ENCODE peak calls at places on chromosomes 16 and 17, in eight cellular contexts. U is mammary epithelial cell, V is BE2C, R is uterus, W is PC-3, L is astrocyte, F is testis, Q is neural progenitor cell. S is an unnamed sample.

GRCh38 chr16:47753620-47754019 is 292.5 kb downstream of the PHKB start:
- DNase-seq in L (no peak), F (no peak), Q (no peak), U (no peak), W (no peak), V (no peak), R (no peak), S (no peak)

GRCh38 chr17:68004201-68004600 is 7.9 kb upstream of the C17orf58 start:
- DNase-seq in V (no peak), F (no peak), R (no peak), Q (no peak), L (no peak), W (no peak), U (no peak), S (no peak)

GRCh38 chr17:1999557-2000251 is 25.4 kb downstream of the RTN4RL1 start:
- DNase-seq in R (no peak), V (peak), F (peak), W (peak), L (no peak), Q (peak), U (no peak), S (peak)

GRCh38 chr16:24544640-24545039 is 5.3 kb downstream of the RBBP6 start:
- DNase-seq in R (no peak), V (no peak), F (no peak), L (peak), U (no peak), Q (no peak), W (no peak), S (no peak)

GRCh38 chr16:3610698-3611144 is 685 bp downstream of the SLX4 start:
- DNase-seq in V (no peak), U (peak), Q (no peak), L (no peak), F (no peak), W (no peak), R (no peak), S (peak)

GRCh38 chr17:63039342-63039741 is 73.3 kb downstream of the TANC2 start:
- DNase-seq in L (no peak), R (no peak), U (no peak), Q (no peak), W (peak), V (peak), F (no peak), S (no peak)

GRCh38 chr16:70726869-70727494 is 41.1 kb upstream of the MTSS2 start:
- DNase-seq in R (peak), L (no peak), W (no peak), U (no peak), V (no peak), F (no peak), Q (no peak), S (no peak)

GRCh38 chr16:3726021-3726687 is 8.8 kb upstream of the TRAP1 start:
- DNase-seq in Q (no peak), F (no peak), W (no peak), V (no peak), R (no peak), U (no peak), L (no peak), S (no peak)

GRCh38 chr16:86869288-86870022 is 291.1 kb downstream of the FOXL1 start:
- DNase-seq in W (no peak), R (no peak), U (no peak), F (peak), L (no peak), Q (no peak), V (no peak), S (no peak)

GRCh38 chr17:64572682-64573154 is 65.9 kb downstream of the CEP95 start:
- DNase-seq in Q (no peak), V (no peak), U (no peak), R (no peak), W (peak), F (no peak), L (peak), S (peak)

GRCh38 chr17:7326186-7326585 is 2.9 kb downstream of the NEURL4 start:
- DNase-seq in F (no peak), V (no peak), R (no peak), Q (no peak), L (no peak), U (no peak), W (no peak), S (no peak)

GRCh38 chr17:36008998-36009665 is 7.8 kb upstream of the CCL15 start:
- DNase-seq in W (peak), V (peak), L (no peak), F (peak), R (no peak), Q (no peak), U (peak), S (no peak)

GRCh38 chr16:35751191-35751941 is 2292.0 kb downstream of the TP53TG3F start:
- DNase-seq in V (no peak), W (no peak), R (no peak), L (no peak), U (no peak), Q (no peak), F (no peak), S (no peak)

GRCh38 chr17:50361561-50362480 is 11.2 kb downstream of the MRPL27 start:
- DNase-seq in U (peak), V (peak), R (no peak), W (peak), Q (peak), L (peak), F (peak), S (peak)

GRCh38 chr17:18889658-18890057 is 31.7 kb downstream of the PRPSAP2 start:
- DNase-seq in W (no peak), Q (no peak), L (peak), R (no peak), U (no peak), F (no peak), V (no peak), S (no peak)

GRCh38 chr17:14138649-14139048 is 69.3 kb downstream of the COX10 start:
- DNase-seq in Q (peak), L (no peak), F (no peak), W (no peak), V (no peak), R (no peak), U (no peak), S (no peak)

GRCh38 chr17:45651145-45651713 is 132.9 kb upstream of the CRHR1 start:
- DNase-seq in Q (no peak), V (no peak), U (no peak), R (no peak), F (no peak), L (no peak), W (no peak), S (no peak)

GRCh38 chr17:76623271-76624146 is 20.0 kb downstream of the ST6GALNAC1 start:
- DNase-seq in F (peak), Q (peak), U (peak), R (peak), V (peak), L (peak), W (peak), S (peak)

GRCh38 chr17:13788385-13788784 is 186.7 kb upstream of the HS3ST3A1 start:
- DNase-seq in U (no peak), V (no peak), L (no peak), Q (no peak), R (no peak), F (no peak), W (no peak), S (no peak)

GRCh38 chr16:24975428-24975889 is 39.7 kb downstream of the ARHGAP17 start:
- DNase-seq in R (no peak), U (peak), V (no peak), Q (no peak), L (no peak), W (no peak), F (peak), S (peak)

GRCh38 chr17:38591759-38592241 is 14.0 kb downstream of the SRCIN1 start:
- DNase-seq in R (no peak), Q (no peak), V (peak), F (no peak), U (peak), W (peak), L (peak), S (no peak)

GRCh38 chr17:43671075-43671692 is 9.5 kb upstream of the MEOX1 start:
- DNase-seq in R (peak), F (no peak), Q (no peak), U (no peak), V (no peak), L (no peak), W (peak), S (peak)

GRCh38 chr17:35254107-35254802 is 11.4 kb downstream of the SLFN5 start:
- DNase-seq in Q (no peak), V (no peak), F (peak), L (peak), U (peak), W (peak), R (peak), S (peak)

GRCh38 chr17:71176928-71177443 is 943.8 kb upstream of the SOX9 start:
- DNase-seq in R (no peak), F (no peak), L (no peak), U (no peak), Q (no peak), V (peak), W (peak), S (no peak)

GRCh38 chr16:2854700-2855309 is 3.2 kb downstream of the PRSS22 start:
- DNase-seq in W (peak), R (no peak), L (no peak), Q (no peak), V (no peak), F (no peak), U (no peak), S (peak)

GRCh38 chr16:55555436-55555835 is 11.0 kb upstream of the CAPNS2 start:
- DNase-seq in W (no peak), U (peak), V (no peak), L (peak), R (no peak), F (no peak), Q (no peak), S (peak)

GRCh38 chr17:12667299-12667958 is 1.7 kb downstream of the MYOCD start:
- DNase-seq in V (no peak), R (peak), W (peak), L (peak), Q (peak), F (peak), U (no peak), S (peak)
- H3K4me3 ChIP-seq in V (no peak), R (peak), W (no peak), L (no peak), Q (no peak), F (peak), U (no peak), S (no peak)

DNA sequence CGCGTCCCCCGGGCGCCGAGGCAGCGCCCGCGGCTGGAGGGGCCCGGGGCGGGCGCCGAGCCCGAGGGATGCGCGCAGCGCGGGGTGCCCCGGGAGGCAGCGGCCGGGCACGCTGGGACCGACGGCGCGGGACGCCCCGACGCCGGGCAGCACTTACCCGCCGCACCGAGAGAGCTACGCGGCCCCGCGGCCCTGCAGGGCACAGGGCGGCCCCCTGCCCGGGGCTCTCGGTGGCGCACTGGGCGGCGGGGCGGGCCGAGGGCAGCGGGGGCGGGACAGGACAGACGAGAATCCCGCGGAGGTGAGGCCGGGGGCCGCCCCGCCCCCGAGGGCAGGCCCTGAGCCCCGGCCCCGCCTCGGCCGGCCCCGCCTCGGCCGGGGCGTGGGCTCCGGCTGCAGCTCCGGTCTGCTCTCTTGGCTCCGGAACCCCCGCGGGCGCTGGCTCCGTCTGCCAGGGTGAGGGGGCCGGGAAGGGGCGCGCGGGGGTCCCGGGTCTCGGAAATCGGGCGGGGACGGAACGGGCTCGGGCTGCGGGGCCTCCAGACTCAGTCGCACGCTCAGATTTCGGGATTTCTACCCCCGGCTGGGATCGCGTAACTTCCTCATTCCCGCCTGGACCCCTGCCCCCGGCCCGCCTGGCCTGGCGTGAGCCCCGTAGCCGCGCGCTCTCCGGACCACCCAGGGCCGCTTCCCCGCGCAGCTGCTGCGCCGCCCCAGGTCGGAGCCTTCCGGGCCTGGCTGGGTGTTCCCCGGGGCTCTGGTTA is at the start of gene PLD2:
- DNase-seq in Q (peak), L (peak), R (peak), U (peak), F (peak), V (peak), W (peak), S (peak)
- TF ChIP-seq CTCF in Q (no peak), L (no peak), R (no peak), U (no peak), F (no peak), V (no peak), W (no peak), S (no peak)

GRCh38 chr16:10879681-10880589 is 2.9 kb downstream of the CIITA start:
- DNase-seq in U (no peak), V (no peak), F (no peak), W (no peak), R (no peak), Q (no peak), L (no peak), S (no peak)
- H3K4me3 ChIP-seq in U (no peak), V (no peak), F (peak), W (no peak), R (peak), Q (no peak), L (no peak), S (peak)

GRCh38 chr17:79975498-79976134 is 60.1 kb downstream of the TBC1D16 start:
- DNase-seq in R (peak), U (no peak), W (no peak), V (no peak), Q (no peak), F (no peak), L (no peak), S (no peak)

GRCh38 chr17:79977711-79978544 is 57.7 kb downstream of the TBC1D16 start:
- DNase-seq in Q (no peak), F (no peak), U (no peak), W (no peak), R (peak), V (no peak), L (no peak), S (no peak)

GRCh38 chr17:79977161-79977631 is 58.5 kb downstream of the TBC1D16 start:
- DNase-seq in R (peak), L (no peak), F (no peak), V (no peak), W (no peak), U (no peak), Q (no peak), S (no peak)

GRCh38 chr17:79976451-79976850 is 59.2 kb downstream of the TBC1D16 start:
- DNase-seq in R (peak), F (no peak), W (no peak), Q (no peak), U (no peak), L (no peak), V (no peak), S (no peak)

DNA sequence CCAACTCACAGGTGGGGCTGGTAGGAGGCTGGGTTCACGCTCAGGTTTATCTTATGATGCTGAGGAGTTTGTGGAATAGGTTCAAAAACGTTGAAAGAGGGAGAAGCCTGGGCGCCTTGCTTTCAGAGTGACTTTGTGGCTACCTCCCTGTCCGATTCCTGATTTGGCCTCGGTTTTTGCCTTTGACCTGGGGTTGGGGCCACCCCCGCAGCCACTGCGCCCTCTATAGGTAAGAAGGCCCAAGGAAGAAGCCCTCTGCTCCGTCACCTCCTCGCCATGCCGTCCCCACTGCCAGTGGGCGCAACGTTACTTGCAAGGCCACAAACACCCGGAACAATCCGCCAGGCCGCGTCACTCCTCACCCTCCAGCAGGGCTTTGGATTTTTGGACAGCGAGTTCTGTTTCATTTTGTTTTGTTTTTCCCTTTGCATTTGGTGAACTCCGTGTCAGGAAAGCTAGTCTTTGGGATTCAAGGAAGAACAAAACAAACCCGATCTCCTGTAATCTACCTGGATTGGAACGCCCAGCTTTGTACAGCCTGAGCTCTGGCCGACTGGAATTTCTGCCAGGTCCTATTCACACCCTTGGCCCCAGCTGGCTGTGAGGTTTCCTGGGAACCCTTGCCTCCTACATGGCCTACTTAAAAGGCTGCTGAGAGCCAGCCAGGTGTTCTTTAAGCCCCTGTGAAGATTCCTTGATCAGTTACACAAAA is 60.7 kb downstream of the TBC1D16 start:
- DNase-seq in W (no peak), U (no peak), Q (peak), L (no peak), F (no peak), R (peak), V (no peak), S (no peak)
- TF ChIP-seq CTCF in W (peak), U (no peak), Q (peak), L (no peak), F (no peak), R (no peak), V (peak), S (no peak)

GRCh38 chr17:55492951-55493350 is 18.3 kb downstream of the SMIM36 start:
- DNase-seq in W (no peak), Q (peak), R (no peak), L (no peak), U (no peak), V (no peak), F (no peak), S (no peak)

GRCh38 chr17:55484575-55484974 is 26.7 kb downstream of the SMIM36 start:
- DNase-seq in L (no peak), R (no peak), Q (no peak), F (no peak), W (peak), U (no peak), V (no peak), S (no peak)

GRCh38 chr17:55482591-55483389 is 28.5 kb downstream of the SMIM36 start:
- DNase-seq in V (no peak), Q (no peak), F (no peak), W (no peak), R (no peak), L (no peak), U (no peak), S (no peak)

GRCh38 chr17:55487727-55488436 is 23.4 kb downstream of the SMIM36 start:
- DNase-seq in W (peak), V (no peak), F (no peak), U (no peak), Q (no peak), R (no peak), L (no peak), S (no peak)
- H3K4me3 ChIP-seq in W (no peak), V (no peak), F (no peak), U (no peak), Q (no peak), R (no peak), L (no peak), S (no peak)

DNA sequence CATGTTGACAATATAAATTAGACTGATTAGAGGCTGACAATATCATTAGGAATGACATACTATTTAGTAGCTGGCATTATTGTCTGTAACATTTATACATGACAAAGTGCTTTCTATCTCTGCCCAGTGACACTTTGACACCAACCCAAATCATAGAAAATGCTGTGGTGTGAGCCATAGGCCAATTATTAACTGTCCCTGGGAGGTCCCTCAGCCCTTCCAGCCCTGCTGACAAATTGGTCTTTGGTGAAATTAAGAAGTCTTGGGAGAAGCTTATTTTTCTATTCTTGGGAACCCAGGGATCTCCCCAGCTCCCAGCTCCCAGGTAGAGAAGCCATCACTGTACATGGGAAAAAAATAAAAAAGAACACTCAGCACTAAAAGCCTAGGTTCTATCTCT is 179.6 kb downstream of the AIPL1 start:
- DNase-seq in U (no peak), W (no peak), V (no peak), F (no peak), L (no peak), R (no peak), Q (no peak), S (no peak)
- TF ChIP-seq CTCF in U (no peak), W (no peak), V (no peak), F (no peak), L (no peak), R (no peak), Q (no peak), S (no peak)

DNA sequence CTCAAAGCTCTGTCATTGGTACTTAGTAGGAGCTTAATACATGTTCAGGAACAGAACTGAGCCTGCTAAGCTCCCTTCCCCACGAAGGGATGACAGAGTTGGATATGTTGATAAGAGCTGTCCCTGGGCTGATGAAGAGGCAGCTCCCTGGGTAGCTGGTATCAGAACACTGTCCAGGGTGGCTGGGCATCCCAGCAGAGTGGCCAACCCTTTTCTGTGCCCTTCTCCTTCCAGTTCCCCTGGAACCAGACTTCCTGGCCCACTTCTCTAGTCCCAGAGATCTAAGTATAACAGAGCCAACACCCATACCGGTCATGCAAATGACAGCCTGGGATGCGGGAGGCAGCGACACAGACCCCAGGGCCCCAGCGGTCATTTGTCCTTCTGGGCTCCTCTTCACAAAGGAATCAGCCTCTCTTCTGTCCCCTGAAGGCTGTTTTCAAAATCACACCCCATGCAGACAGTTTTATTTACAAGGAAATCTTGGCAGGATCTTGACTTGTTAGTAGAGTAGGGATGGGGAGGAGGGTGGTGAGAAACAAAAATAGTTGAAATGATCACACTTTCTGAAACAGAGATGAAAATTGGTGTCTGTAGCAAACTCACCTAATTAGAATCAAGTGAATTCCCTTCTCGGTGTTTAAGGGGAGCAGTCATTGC is 1.4 kb upstream of the RHBDL3 start:
- DNase-seq in U (no peak), V (no peak), R (no peak), W (no peak), F (no peak), Q (peak), L (no peak), S (peak)
- H3K4me3 ChIP-seq in U (no peak), V (no peak), R (no peak), W (no peak), F (no peak), Q (peak), L (no peak), S (no peak)